ENCODE peak calls at places on chromosome 21, in ten cellular contexts. J is HL-60, G is foreskin fibroblast, K is astrocyte of the cerebellum, U is fibroblast of lung, P is right atrium auricular region, N is GM12865, X is kidney epithelial cell, I is fibroblast of the aortic adventitia, L is cardiac fibroblast. M is an unnamed sample.

GRCh38 chr21:37208056-37208705 is 59.0 kb downstream of the VPS26C start:
- DNase-seq in X (no peak), J (peak), K (no peak), N (peak), L (no peak), U (peak), I (no peak), P (peak), G (peak), M (no peak)

GRCh38 chr21:26394341-26394740 is 178.7 kb downstream of the CYYR1 start:
- DNase-seq in K (no peak), N (no peak), L (no peak), X (no peak), G (no peak), J (no peak), I (no peak), P (no peak), U (peak), M (no peak)

GRCh38 chr21:25273945-25274344 is 333.3 kb downstream of the MRPL39 start:
- DNase-seq in K (no peak), P (no peak), G (no peak), N (no peak), X (no peak), U (no peak), I (no peak), L (no peak), J (no peak), M (no peak)

GRCh38 chr21:45293726-45294401 is 6.2 kb upstream of the POFUT2 start:
- DNase-seq in U (no peak), G (no peak), J (no peak), L (no peak), K (no peak), X (no peak), N (no peak), I (no peak), P (no peak), M (no peak)

GRCh38 chr21:22345624-22346023 is 1347.4 kb downstream of the NCAM2 start:
- DNase-seq in J (no peak), X (no peak), L (no peak), I (no peak), U (no peak), G (no peak), P (no peak), N (no peak), K (no peak), M (no peak)

GRCh38 chr21:45255381-45256020 is 32.2 kb downstream of the POFUT2 start:
- DNase-seq in K (no peak), P (no peak), L (no peak), G (no peak), U (no peak), J (no peak), I (no peak), N (peak), X (no peak), M (no peak)

GRCh38 chr21:36113647-36114428 is 21.0 kb upstream of the CBR3 start:
- DNase-seq in K (no peak), U (no peak), J (peak), X (no peak), I (no peak), N (peak), L (no peak), P (no peak), G (no peak), M (no peak)

GRCh38 chr21:17925900-17926299 is 106.7 kb upstream of the C21orf91 start:
- DNase-seq in K (no peak), G (no peak), I (peak), L (peak), N (peak), X (no peak), J (no peak), P (no peak), U (peak), M (no peak)

GRCh38 chr21:38925923-38926322 is 120.2 kb downstream of the ETS2 start:
- DNase-seq in U (peak), J (no peak), K (peak), L (peak), I (peak), P (peak), N (no peak), G (peak), X (no peak), M (peak)

GRCh38 chr21:17554619-17555472 is 42.0 kb downstream of the CXADR start:
- DNase-seq in K (no peak), U (peak), N (no peak), J (no peak), I (peak), X (no peak), G (peak), P (no peak), L (peak), M (no peak)

GRCh38 chr21:15006594-15007230 is 58.1 kb downstream of the NRIP1 start:
- DNase-seq in U (no peak), P (no peak), I (no peak), X (no peak), K (no peak), G (no peak), J (no peak), L (no peak), N (no peak), M (no peak)

GRCh38 chr21:38179504-38179900 is 77.3 kb upstream of the KCNJ15 start:
- DNase-seq in U (no peak), N (no peak), X (no peak), P (no peak), G (no peak), L (peak), I (no peak), J (no peak), K (no peak), M (no peak)

GRCh38 chr21:45208627-45208951 is 79.1 kb downstream of the POFUT2 start:
- DNase-seq in X (no peak), P (no peak), L (peak), J (no peak), N (no peak), G (no peak), U (peak), K (peak), I (no peak), M (no peak)

GRCh38 chr21:43848771-43849170 is 16.3 kb upstream of the AGPAT3 start:
- DNase-seq in K (no peak), I (no peak), P (no peak), J (no peak), X (no peak), N (no peak), L (no peak), U (no peak), G (no peak), M (no peak)
- H3K4me3 ChIP-seq in K (no peak), I (no peak), P (no peak), J (no peak), X (no peak), N (no peak), L (no peak), U (no peak), G (no peak), M (no peak)

GRCh38 chr21:32350981-32351380 is 41.8 kb downstream of the URB1 start:
- DNase-seq in G (no peak), X (no peak), P (no peak), L (no peak), K (no peak), I (no peak), J (no peak), N (no peak), U (no peak), M (no peak)
- TF ChIP-seq CTCF in G (no peak), X (no peak), P (no peak), L (no peak), K (no peak), I (no peak), J (no peak), N (no peak), U (no peak), M (no peak)

DNA sequence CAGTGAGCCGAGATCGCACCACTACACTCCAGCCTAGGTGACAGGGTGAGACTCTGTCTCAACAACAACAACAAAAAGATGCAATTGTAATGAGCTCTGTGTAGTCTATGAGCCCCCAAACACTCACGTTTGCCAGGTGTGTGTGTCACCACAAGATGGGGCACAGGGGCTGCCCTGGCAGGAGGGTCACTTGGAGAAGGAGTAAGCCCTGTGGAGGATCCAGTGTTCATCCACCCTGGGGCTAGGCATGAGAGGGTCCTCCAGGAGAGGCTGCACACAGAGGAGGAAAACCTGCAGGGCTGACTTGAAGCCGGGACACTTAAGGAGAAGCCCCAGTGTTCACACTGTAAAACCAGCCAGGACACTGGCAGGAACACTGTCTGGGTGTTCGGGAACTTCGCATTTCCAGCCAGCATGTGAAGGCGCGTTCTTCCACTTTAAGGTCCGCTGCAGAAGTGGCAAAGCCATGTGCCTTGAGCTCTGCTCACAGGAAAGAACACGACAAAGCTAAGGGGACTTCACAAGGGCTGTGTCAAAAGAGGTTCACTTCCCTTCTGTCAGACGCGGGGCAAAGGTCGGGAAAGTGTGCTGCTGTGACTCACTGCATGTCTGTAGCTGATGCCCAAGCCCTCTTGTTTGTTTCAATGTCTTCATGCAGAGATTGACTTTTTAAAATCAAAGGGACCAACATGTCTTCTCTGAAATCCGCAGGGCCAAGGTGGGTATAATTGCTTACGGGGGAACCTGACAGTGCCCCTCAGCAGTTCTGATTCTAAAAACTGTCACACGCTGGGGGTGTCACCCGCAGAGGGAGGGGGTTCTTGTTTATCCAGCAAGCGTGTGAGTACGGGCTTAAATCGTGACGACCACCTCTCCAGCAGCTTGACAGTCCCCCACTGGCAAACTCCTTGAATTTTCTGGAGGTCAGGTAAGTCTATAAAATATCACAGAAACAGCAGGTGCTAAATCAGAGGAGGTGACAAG is 102.8 kb downstream of the RIPK4 start:
- DNase-seq in K (no peak), L (peak), I (no peak), U (peak), N (peak), P (no peak), G (peak), X (no peak), J (no peak), M (no peak)
- H3K4me3 ChIP-seq in K (no peak), L (no peak), I (no peak), U (no peak), N (no peak), P (no peak), G (no peak), X (no peak), J (no peak), M (no peak)

DNA sequence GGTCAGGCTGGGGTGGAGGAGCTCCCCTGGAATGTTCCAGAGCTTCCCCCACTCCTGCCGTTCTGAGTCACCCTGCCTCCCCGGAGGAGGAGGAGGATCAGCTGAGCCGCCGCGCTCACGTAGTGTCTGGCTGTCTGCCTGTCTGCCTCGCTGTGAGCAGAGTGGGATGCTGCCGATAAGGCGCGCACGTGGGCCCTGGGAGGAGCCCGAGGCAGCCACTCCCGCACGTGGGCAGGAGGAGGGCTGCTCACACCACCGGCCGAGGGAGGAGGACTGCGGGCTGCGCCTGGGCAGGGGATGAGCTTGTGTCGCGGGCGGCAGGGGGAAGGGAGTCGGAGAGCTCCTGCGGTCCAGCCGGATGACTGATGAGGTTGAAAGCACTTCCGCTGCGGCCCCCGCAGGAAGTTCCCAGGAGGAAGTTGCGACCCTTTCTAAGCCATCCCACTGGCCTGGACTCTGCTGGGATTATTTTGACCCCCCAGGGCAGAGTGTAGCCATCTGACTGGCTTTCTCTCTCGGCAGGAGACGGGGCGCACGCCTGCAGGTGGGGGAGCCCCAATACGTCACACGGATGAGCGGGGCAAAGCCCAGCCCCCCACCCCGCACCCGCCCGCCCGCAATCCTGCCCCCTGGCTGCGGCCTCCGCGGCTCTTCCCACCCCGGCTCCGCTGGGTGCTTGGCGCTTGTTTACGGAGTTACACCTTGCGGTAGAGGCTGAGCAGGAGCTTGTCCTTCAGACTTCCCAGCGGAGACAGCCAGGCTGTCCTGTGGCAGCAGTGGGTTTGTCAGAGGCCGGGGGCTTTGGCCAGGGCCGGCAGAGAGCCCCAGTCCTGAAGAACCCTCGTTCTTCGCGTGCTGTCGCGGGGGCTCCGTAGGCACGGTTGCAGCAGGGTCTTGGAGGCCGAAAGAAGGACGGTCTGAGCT is 9.8 kb downstream of the PDXK start:
- DNase-seq in I (peak), J (peak), U (peak), K (peak), X (peak), G (peak), N (peak), L (peak), P (peak), M (peak)
- TF ChIP-seq CTCF in I (no peak), J (no peak), U (no peak), K (peak), X (peak), G (peak), N (peak), L (no peak), P (no peak), M (peak)

GRCh38 chr21:29077651-29078090 is 4.2 kb upstream of the CCT8 start:
- DNase-seq in I (peak), P (no peak), U (peak), X (no peak), L (peak), G (no peak), K (no peak), J (no peak), N (peak), M (no peak)
- H3K4me3 ChIP-seq in I (peak), P (peak), U (peak), X (peak), L (peak), G (peak), K (no peak), J (no peak), N (peak), M (peak)

GRCh38 chr21:46420241-46421190 is 38.2 kb upstream of the DIP2A start:
- DNase-seq in K (no peak), X (no peak), I (no peak), J (no peak), N (no peak), L (no peak), G (no peak), U (no peak), P (no peak), M (no peak)
- TF ChIP-seq CTCF in K (no peak), X (peak), I (no peak), J (no peak), N (no peak), L (no peak), G (no peak), U (no peak), P (no peak), M (no peak)

DNA sequence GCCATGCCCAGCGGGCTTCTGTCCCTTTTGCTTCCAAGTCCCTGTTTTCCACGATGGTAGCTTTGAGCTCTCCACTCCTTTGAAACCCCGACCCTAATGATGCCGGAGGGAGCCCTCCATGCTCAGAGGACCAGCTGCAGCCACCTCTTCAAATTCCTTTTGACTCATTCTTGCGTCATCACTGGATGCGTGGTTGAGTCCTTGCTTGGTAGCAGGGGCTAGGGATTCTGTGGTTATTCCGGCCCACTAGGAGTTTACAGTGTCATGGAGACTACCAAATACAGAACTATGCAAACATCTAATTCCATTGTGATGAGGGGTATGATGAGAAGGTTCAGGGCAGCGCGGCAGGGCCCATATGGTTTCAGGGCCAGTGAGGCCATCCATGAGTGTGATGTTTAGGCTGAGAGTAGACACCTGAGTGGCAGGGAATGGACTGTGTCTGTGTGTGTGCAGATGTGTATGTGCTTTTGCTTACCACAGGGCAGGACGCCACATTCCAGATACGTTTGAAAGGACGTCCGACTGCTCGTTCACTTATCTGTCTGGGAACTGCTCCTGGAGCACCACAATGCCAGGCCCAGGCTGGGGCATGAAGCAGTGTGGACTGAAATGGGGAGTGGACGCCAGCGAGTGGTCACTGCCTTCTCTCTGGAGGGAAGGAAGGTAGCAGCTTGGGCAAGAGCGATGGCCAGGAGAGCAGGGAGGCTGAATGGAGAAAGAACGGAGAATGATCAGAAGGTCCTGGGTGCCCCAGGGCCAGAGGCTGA is 30.4 kb upstream of the ZBTB21 start:
- DNase-seq in I (peak), G (peak), X (peak), U (peak), K (peak), J (no peak), N (no peak), P (no peak), L (peak), M (peak)
- H3K4me3 ChIP-seq in I (no peak), G (no peak), X (no peak), U (no peak), K (no peak), J (no peak), N (no peak), P (no peak), L (no peak), M (peak)

GRCh38 chr21:34762761-34763160 is 94.0 kb downstream of the CLIC6 start:
- DNase-seq in J (no peak), X (no peak), L (peak), P (no peak), K (peak), U (peak), I (no peak), G (no peak), N (no peak), M (peak)
- TF ChIP-seq CTCF in J (no peak), X (no peak), L (no peak), P (no peak), K (peak), U (peak), I (no peak), G (peak), N (no peak), M (peak)

GRCh38 chr21:31732891-31733520 is 1.1 kb upstream of the SCAF4 start:
- DNase-seq in I (no peak), P (no peak), J (peak), G (no peak), N (peak), K (no peak), X (no peak), U (peak), L (no peak), M (no peak)
- H3K4me3 ChIP-seq in I (peak), P (peak), J (peak), G (peak), N (peak), K (peak), X (peak), U (peak), L (peak), M (peak)

M was measured in HFF-Myc.